ENCODE peak calls at places on chromosomes 7 and 10, in ten cellular contexts. N, W, Y, O, T, S, L, A, H and R are unnamed samples.

GRCh38 chr7:129724796-129725195 is 113.3 kb downstream of the NRF1 start:
- DNase-seq in N (no peak), O (no peak), H (no peak), T (no peak), A (no peak), W (no peak), S (no peak), Y (no peak), L (no peak), R (no peak)

GRCh38 chr10:44647877-44648542 is 263.1 kb upstream of the CXCL12 start:
- DNase-seq in N (peak; percentile 92), A (peak; percentile 6), H (no peak), S (peak; percentile 18), O (peak; percentile 72), L (no peak), Y (no peak), T (peak; percentile 51), W (no peak), R (no peak)

GRCh38 chr10:100780324-100780723 is 34.9 kb downstream of the PAX2 start:
- DNase-seq in A (no peak), T (no peak), S (no peak), O (no peak), L (no peak), H (no peak), N (no peak), W (no peak), Y (no peak), R (peak; percentile 44)

GRCh38 chr7:134212576-134213546 is 85.7 kb downstream of the LRGUK start:
- DNase-seq in A (peak; percentile 9), S (no peak), W (no peak), T (no peak), L (no peak), Y (no peak), O (peak; percentile 9), H (no peak), N (peak; percentile 25), R (no peak)

GRCh38 chr7:100874300-100874576 is 665 bp upstream of the SRRT start:
- DNase-seq in H (no peak), L (no peak), W (no peak), Y (peak; percentile 67), N (no peak), A (no peak), O (no peak), T (no peak), S (no peak), R (no peak)

GRCh38 chr7:107168233-107169119 is at the start of gene HBP1:
- DNase-seq in H (peak; percentile 100), S (peak; percentile 100), L (peak; percentile 99), O (peak; percentile 100), Y (peak; percentile 95), A (peak; percentile 100), W (peak; percentile 100), N (peak; percentile 100), T (peak; percentile 100), R (peak; percentile 100)

GRCh38 chr10:1629326-1630036 is 107.8 kb downstream of the ADARB2 start:
- DNase-seq in H (no peak), Y (no peak), N (no peak), L (no peak), A (no peak), S (no peak), W (no peak), T (no peak), O (no peak), R (no peak)

GRCh38 chr7:7100432-7100849 is 81.9 kb upstream of the C1GALT1 start:
- DNase-seq in Y (no peak), W (no peak), T (no peak), A (peak; percentile 97), N (peak; percentile 22), H (no peak), O (peak; percentile 38), S (no peak), L (no peak), R (no peak)

GRCh38 chr10:32979041-32979440 is 21.0 kb upstream of the ITGB1 start:
- DNase-seq in T (no peak), S (no peak), O (no peak), N (no peak), H (no peak), A (no peak), W (no peak), L (no peak), Y (no peak), R (no peak)

GRCh38 chr10:13167568-13167967 is 6.2 kb downstream of the MCM10 start:
- DNase-seq in Y (no peak), A (no peak), O (no peak), L (no peak), W (no peak), T (no peak), N (no peak), S (no peak), H (no peak), R (no peak)

GRCh38 chr7:25860206-25860881 is 291.7 kb upstream of the NFE2L3 start:
- DNase-seq in A (peak; percentile 66), O (peak; percentile 44), H (no peak), N (no peak), L (no peak), T (no peak), W (no peak), S (no peak), Y (peak; percentile 43), R (no peak)

GRCh38 chr7:70415179-70415972 is 716.6 kb upstream of the GALNT17 start:
- DNase-seq in O (no peak), T (no peak), L (no peak), A (no peak), S (no peak), N (no peak), W (no peak), H (no peak), Y (no peak), R (no peak)

GRCh38 chr7:18866359-18867036 is 250.9 kb downstream of the TWIST1 start:
- DNase-seq in L (peak; percentile 62), Y (no peak), H (peak; percentile 89), N (peak; percentile 100), O (peak; percentile 100), S (peak; percentile 74), T (peak; percentile 42), A (peak; percentile 100), W (peak; percentile 45), R (no peak)

GRCh38 chr7:36214608-36215016 is 61.6 kb downstream of the EEPD1 start:
- DNase-seq in H (no peak), A (no peak), N (peak; percentile 57), O (no peak), T (no peak), L (no peak), W (no peak), S (no peak), Y (no peak), R (no peak)

DNA sequence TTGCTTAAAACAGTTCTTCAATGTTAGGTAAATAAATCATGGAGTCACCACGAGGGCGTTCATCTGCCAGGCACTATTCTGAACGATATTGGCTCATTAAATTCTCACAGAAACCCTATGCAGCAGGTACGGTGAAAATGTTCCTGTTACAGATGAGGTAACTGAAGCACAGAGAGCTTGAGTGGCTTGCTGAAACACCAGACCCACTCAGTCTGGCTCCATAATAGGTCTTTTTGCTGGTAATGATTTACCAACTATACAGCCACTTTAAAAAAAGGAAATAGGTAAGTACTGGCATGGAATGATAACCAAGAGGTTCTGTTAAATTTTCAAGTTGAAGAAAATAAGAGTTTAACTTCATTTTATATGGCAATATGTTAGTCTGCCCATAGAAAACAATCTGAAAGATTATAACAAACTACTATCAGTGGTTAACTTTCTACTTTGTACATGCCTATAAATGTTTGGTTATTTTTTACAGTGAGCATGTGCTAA is 1.3 kb upstream of the TM9SF3 start:
- DNase-seq in H (no peak), N (no peak), Y (peak; percentile 11), W (no peak), O (no peak), T (peak; percentile 22), A (no peak), L (no peak), S (no peak), R (no peak)
- H3K4me3 ChIP-seq in H (peak overlapping the region; percentile 84), N (peak overlapping the region; percentile 62), Y (peak overlapping the region; percentile 98), W (peak overlapping the region; percentile 93), O (peak overlapping the region; percentile 76), T (no peak overlapping the region), A (no peak overlapping the region), L (no peak overlapping the region), S (peak overlapping the region; percentile 84), R (peak overlapping the region; percentile 71)

DNA sequence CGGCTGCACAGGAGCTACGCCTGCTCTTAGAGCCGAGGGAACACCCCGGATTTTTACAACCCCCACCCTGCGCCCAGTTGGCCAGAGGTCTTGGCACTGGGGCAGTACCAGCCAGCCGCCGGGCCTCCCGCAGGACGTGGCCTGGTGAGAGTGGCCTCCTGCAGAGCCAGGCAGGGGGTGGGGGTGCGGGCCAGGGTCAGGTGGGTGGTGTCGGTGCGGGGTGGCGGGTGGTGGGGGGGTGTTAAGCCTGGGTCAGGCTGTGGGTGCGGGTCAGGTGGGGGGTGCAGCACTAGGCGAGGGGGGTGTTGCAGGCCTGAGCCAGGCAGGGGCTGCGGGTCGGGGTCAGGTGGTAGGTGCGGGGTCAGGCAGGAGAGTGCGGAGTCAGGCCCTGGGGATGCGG is 647 bp downstream of the ECHS1 start:
- DNase-seq in N (no peak), T (peak; percentile 39), A (no peak), W (no peak), O (no peak), Y (peak; percentile 54), H (no peak), S (no peak), L (no peak), R (no peak)
- H3K4me3 ChIP-seq in N (peak overlapping the region; percentile 75), T (no peak overlapping the region), A (peak overlapping the region; percentile 96), W (peak overlapping the region; percentile 26), O (peak overlapping the region; percentile 92), Y (peak overlapping the region; percentile 80), H (peak overlapping the region; percentile 90), S (peak overlapping the region; percentile 85), L (peak overlapping the region; percentile 85), R (peak overlapping the region; percentile 69)

DNA sequence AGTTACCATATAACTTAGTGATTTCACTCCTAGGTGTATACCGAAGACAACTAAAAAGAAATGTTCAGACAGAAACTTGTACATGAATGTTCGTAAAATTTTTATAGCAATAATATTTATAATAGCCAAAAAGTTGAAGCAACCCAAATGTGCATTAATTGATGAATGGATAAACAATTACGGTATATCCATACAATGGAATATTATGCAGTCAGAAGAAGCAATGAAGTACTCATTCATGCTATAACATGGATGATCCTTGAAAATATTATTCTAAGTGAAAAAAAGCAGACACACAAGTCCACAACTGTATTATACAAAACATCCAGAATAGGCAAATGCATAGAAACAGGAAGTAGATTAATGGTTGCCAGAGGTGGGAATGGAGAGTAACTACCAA is 183.9 kb downstream of the RNLS start:
- DNase-seq in H (no peak), W (no peak), T (no peak), S (no peak), N (no peak), Y (no peak), A (no peak), L (no peak), O (no peak), R (no peak)
- H3K4me3 ChIP-seq in H (no peak overlapping the region), W (no peak overlapping the region), T (no peak overlapping the region), S (no peak overlapping the region), N (no peak overlapping the region), Y (no peak overlapping the region), A (no peak overlapping the region), L (no peak overlapping the region), O (no peak overlapping the region), R (no peak overlapping the region)

DNA sequence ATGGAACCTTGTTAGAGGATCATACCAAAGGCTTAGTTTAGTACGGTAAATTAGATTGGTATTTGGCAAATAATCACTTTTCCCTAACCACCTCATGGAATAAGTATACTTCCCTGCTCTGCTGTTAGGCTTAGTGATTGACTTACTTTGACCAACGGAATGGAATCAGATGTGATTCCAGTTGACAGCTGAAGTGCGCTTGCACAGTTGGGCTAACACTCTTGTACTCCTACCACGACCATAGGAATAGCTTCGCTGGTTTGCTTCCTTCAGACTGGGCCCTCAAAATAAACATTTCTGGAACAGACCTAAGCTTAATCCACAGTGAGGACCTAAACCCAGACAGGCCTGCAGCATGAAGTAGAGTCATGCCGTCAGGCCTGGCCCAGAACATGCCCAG is 122.4 kb downstream of the DOCK4 start:
- DNase-seq in L (no peak), S (no peak), N (no peak), A (no peak), T (no peak), Y (no peak), W (no peak), H (no peak), O (no peak), R (no peak)
- H3K4me3 ChIP-seq in L (no peak overlapping the region), S (no peak overlapping the region), N (no peak overlapping the region), A (no peak overlapping the region), T (no peak overlapping the region), Y (no peak overlapping the region), W (no peak overlapping the region), H (no peak overlapping the region), O (no peak overlapping the region), R (no peak overlapping the region)